ENCODE peak calls at places on chromosomes 6 and 20, in six cellular contexts. G, K, N, H, J and T are unnamed samples.

GRCh38 chr20:3801846-3802245 is 5.7 kb downstream of the CDC25B start:
- DNase-seq in G (no peak), K (no peak), N (no peak), H (no peak), J (no peak), T (no peak)

GRCh38 chr20:16222859-16223411 is 350.3 kb downstream of the KIF16B start:
- DNase-seq in G (no peak), K (no peak), N (no peak), H (no peak), J (no peak), T (no peak)

GRCh38 chr6:14292119-14292518 is 174.5 kb downstream of the CD83 start:
- DNase-seq in G (no peak), K (no peak), N (no peak), H (no peak), J (no peak), T (no peak)

GRCh38 chr20:40687384-40688128 is 1.5 kb downstream of the MAFB start:
- DNase-seq in G (no peak), K (peak), N (no peak), H (no peak), J (no peak), T (no peak)

GRCh38 chr6:139982652-139983051 is 608.2 kb upstream of the CITED2 start:
- DNase-seq in G (no peak), K (no peak), N (no peak), H (no peak), J (no peak), T (peak)

GRCh38 chr6:89843070-89843469 is 13.4 kb downstream of the CASP8AP2 start:
- DNase-seq in G (no peak), K (no peak), N (no peak), H (no peak), J (no peak), T (no peak)

GRCh38 chr20:63325021-63325471 is 32.1 kb downstream of the COL20A1 start:
- DNase-seq in G (no peak), K (no peak), N (no peak), H (no peak), J (no peak), T (no peak)

GRCh38 chr20:50724851-50725721 is 6.3 kb upstream of the PARD6B start:
- DNase-seq in G (peak), K (no peak), N (peak), H (peak), J (no peak), T (no peak)

GRCh38 chr6:85464722-85465150 is 14.9 kb downstream of the NT5E start:
- DNase-seq in G (peak), K (no peak), N (no peak), H (no peak), J (no peak), T (no peak)

GRCh38 chr6:21102624-21103023 is 490.9 kb upstream of the SOX4 start:
- DNase-seq in G (no peak), K (no peak), N (no peak), H (no peak), J (no peak), T (no peak)

GRCh38 chr20:51381557-51381956 is 161.0 kb downstream of the NFATC2 start:
- DNase-seq in G (no peak), K (no peak), N (no peak), H (no peak), J (no peak), T (no peak)

GRCh38 chr6:57158658-57159057 is 13.5 kb upstream of the BAG2 start:
- DNase-seq in G (no peak), K (no peak), N (no peak), H (no peak), J (no peak), T (no peak)

GRCh38 chr20:17863577-17864292 is 104.9 kb downstream of the SNX5 start:
- DNase-seq in G (no peak), K (no peak), N (no peak), H (peak), J (no peak), T (no peak)

GRCh38 chr20:53399592-53400335 is 193.9 kb downstream of the ZNF217 start:
- DNase-seq in G (no peak), K (no peak), N (no peak), H (no peak), J (no peak), T (no peak)

GRCh38 chr6:47766445-47766844 is 15.4 kb upstream of the OPN5 start:
- DNase-seq in G (no peak), K (no peak), N (no peak), H (no peak), J (no peak), T (no peak)

GRCh38 chr6:142260748-142261147 is 41.1 kb upstream of the ADGRG6 start:
- DNase-seq in G (no peak), K (no peak), N (no peak), H (no peak), J (no peak), T (no peak)

GRCh38 chr6:142266060-142266459 is 35.7 kb upstream of the ADGRG6 start:
- DNase-seq in G (no peak), K (no peak), N (no peak), H (no peak), J (no peak), T (no peak)

GRCh38 chr6:142262231-142262630 is 39.6 kb upstream of the ADGRG6 start:
- DNase-seq in G (no peak), K (no peak), N (no peak), H (no peak), J (no peak), T (no peak)

GRCh38 chr6:142271476-142271875 is 30.3 kb upstream of the ADGRG6 start:
- DNase-seq in G (no peak), K (no peak), N (no peak), H (no peak), J (no peak), T (no peak)

GRCh38 chr6:142265476-142265875 is 36.3 kb upstream of the ADGRG6 start:
- DNase-seq in G (no peak), K (no peak), N (no peak), H (peak), J (no peak), T (no peak)
- TF ChIP-seq ZNF274 in G (no peak), K (no peak), N (no peak), H (no peak), J (no peak), T (no peak)

GRCh38 chr6:6962699-6963098 is 145.1 kb upstream of the RREB1 start:
- DNase-seq in G (no peak), K (no peak), N (no peak), H (no peak), J (no peak), T (no peak)
- TF ChIP-seq ZNF274 in G (no peak), K (no peak), N (no peak), H (no peak), J (no peak), T (no peak)

GRCh38 chr6:5854900-5855299 is 151.8 kb downstream of the NRN1 start:
- DNase-seq in G (no peak), K (no peak), N (no peak), H (no peak), J (no peak), T (no peak)
- TF ChIP-seq ZNF274 in G (no peak), K (no peak), N (no peak), H (no peak), J (no peak), T (no peak)

DNA sequence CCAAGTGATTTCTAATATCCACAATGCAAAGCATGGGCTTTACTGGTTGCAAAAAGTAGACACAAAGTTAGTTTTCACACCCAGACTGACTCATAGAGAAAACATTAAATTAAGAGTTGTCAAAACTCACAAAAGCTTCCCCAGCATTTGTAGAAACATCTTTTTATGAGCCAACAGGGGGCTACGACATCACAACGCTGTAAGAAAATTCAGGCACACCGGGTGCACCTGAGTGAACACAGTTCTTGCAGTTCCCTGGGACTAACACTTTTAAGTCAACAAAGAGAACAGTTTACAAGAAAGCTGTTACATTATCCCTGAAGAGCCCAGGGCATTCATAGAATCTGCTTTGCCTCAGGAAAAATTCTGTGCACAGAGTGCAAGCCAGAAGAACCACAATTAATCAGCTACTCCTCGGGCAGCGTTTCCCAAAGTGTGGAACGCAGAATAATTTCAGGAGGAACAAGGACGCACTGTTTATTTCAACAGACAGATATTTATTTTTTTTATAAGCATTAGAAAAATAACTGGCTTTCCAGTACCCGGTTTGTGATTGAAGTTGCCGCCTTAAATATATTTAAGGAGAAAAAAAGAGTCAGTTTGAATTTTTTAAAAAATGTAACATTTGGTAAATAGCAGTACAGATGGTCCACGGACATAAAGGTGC is 1.2 kb downstream of the NCOA5 start:
- DNase-seq in G (no peak), K (no peak), N (no peak), H (peak), J (no peak), T (no peak)
- TF ChIP-seq ZNF274 in G (no peak), K (no peak), N (no peak), H (no peak), J (no peak), T (no peak)

GRCh38 chr20:59518881-59519706 is 85.2 kb upstream of the PHACTR3 start:
- DNase-seq in G (peak), K (peak), N (peak), H (peak), J (no peak), T (peak)
- TF ChIP-seq ZNF274 in G (no peak), K (no peak), N (no peak), H (no peak), J (no peak), T (no peak)

DNA sequence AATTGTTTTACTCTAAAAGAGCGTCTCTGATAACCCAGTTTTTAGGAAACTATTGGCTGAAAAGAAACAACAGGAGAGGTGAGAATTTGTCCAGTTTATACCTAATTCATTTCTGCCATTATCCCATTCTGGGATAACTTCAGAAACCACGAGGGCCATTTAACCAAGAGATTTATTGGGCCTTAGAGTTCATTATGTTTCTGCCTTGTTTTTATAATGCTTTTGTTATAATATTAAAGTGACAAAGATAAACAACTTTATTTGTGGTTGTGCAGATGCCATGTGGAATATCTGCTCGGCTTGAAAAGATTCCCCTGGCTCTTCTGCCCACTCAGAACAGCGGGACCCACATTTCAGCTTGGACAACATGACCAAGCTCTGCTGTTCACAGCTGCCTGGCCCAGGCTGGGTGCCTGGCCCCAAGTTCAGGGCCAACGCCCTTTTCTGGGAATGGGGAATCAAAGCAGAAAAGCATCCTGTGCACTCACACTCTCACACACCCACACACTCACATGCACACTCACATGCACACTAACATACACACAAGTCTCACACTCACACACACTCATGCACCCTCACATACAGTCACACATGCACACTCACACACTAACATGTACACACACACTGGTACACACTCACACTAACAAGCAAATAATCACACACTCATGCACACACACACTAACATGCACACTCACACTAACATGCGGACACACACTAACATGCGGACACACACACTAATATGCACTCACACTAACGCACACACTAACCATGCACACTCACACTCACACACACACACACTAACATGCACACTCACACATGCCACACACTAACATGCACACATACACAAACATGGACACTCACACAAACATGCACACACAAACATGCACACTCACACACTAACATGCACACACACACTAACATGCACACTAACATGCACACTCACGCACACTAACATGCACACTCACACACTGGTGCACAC is 86.7 kb upstream of the NEDD9 start:
- DNase-seq in G (no peak), K (no peak), N (no peak), H (no peak), J (no peak), T (no peak)
- TF ChIP-seq ZNF274 in G (no peak), K (no peak), N (no peak), H (no peak), J (no peak), T (no peak)

GRCh38 chr6:151096255-151096612 is 143.5 kb upstream of the AKAP12 start:
- DNase-seq in G (no peak), K (no peak), N (no peak), H (peak), J (no peak), T (no peak)

GRCh38 chr6:151095538-151096254 is 144.1 kb upstream of the AKAP12 start:
- DNase-seq in G (no peak), K (no peak), N (no peak), H (peak), J (no peak), T (no peak)

GRCh38 chr6:151092561-151092960 is 147.2 kb upstream of the AKAP12 start:
- DNase-seq in G (no peak), K (no peak), N (no peak), H (no peak), J (no peak), T (no peak)

GRCh38 chr6:151091571-151091970 is 148.2 kb upstream of the AKAP12 start:
- DNase-seq in G (no peak), K (no peak), N (no peak), H (no peak), J (no peak), T (no peak)

DNA sequence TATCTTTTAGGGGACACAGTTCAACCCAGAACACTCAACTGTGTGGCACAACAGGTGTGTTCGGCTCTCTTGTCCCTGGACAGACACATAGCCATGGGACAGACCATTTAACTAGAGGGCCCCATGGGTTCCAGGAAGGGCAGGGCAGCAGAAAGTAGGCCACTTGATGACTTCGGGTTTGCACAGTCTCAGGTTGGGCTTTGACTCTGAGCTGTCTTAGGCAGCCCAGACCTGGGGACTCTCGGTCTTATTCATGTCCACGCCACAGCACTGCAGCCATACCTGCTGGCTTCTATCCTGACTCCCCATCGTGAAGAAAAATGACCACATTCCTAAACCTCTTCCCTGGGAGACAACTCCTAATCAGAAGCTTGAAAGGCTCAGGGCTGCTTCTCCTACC is 146.1 kb upstream of the AKAP12 start:
- DNase-seq in G (no peak), K (no peak), N (no peak), H (no peak), J (no peak), T (no peak)
- TF ChIP-seq ZNF274 in G (no peak), K (no peak), N (no peak), H (no peak), J (no peak), T (no peak)

GRCh38 chr20:37228111-37228510 is 33.5 kb downstream of the GHRH start:
- DNase-seq in G (no peak), K (no peak), N (no peak), H (no peak), J (no peak), T (no peak)
- TF ChIP-seq ZNF274 in G (no peak), K (no peak), N (no peak), H (no peak), J (no peak), T (no peak)